ENCODE peak calls at places on chromosomes 7 and 10, in eight cellular contexts. R is heart left ventricle; Z is CD4-positive, CD25-positive, alpha-beta regulatory T cell; H is mesendoderm; T is GM23248; J is stomach; Y is Peyer's patch; D is ovary. U is an unnamed sample. For H3K4me1, the result is how much of the 10 kb centered on the place peaks cover.

GRCh38 chr7:44867073-44867990 is 18.0 kb downstream of the PURB start:
- DNase-seq in D (no peak), Y (no peak), R (no peak), T (peak), Z (no peak), J (no peak), H (peak), U (peak)

GRCh38 chr10:70902659-70903261 is 14.4 kb upstream of the PCBD1 start:
- DNase-seq in D (no peak), Y (no peak), H (peak), J (no peak), Z (no peak), T (no peak), R (no peak), U (no peak)

GRCh38 chr7:127858915-127859189 is 172.4 kb downstream of the LRRC4 start:
- DNase-seq in Y (no peak), R (no peak), D (no peak), J (no peak), T (no peak), Z (no peak), H (no peak), U (no peak)

GRCh38 chr7:72176875-72177274 is 235.3 kb downstream of the CALN1 start:
- DNase-seq in Y (no peak), H (no peak), Z (no peak), J (no peak), D (no peak), T (no peak), R (no peak), U (no peak)

GRCh38 chr7:66957595-66958290 is 36.7 kb downstream of the TMEM248 start:
- DNase-seq in J (no peak), T (peak), D (no peak), R (no peak), Z (no peak), Y (no peak), H (no peak), U (no peak)

GRCh38 chr10:5904227-5904626 is 14.2 kb downstream of the FBH1 start:
- DNase-seq in D (no peak), R (no peak), H (no peak), Z (no peak), J (no peak), Y (no peak), T (no peak), U (peak)

GRCh38 chr10:107163904-107164861 is at the start of gene SORCS1:
- DNase-seq in J (no peak), Z (no peak), R (no peak), T (peak), H (peak), D (peak), Y (no peak), U (no peak)

GRCh38 chr10:29734980-29735627 is 100.3 kb upstream of the SVIL start:
- DNase-seq in R (peak), Y (no peak), T (peak), Z (peak), H (peak), J (peak), D (peak), U (peak)

GRCh38 chr7:27661776-27662489 is 750 bp downstream of the HIBADH start:
- DNase-seq in J (no peak), H (no peak), R (peak), Y (peak), Z (peak), T (peak), D (no peak), U (peak)

GRCh38 chr7:116464375-116464774 is 35.2 kb upstream of the CAV2 start:
- DNase-seq in J (no peak), H (no peak), R (no peak), Y (no peak), T (no peak), Z (no peak), D (no peak), U (no peak)

GRCh38 chr7:135601182-135601581 is 43.5 kb downstream of the NUP205 start:
- DNase-seq in D (no peak), J (no peak), R (no peak), Y (no peak), H (no peak), T (peak), Z (no peak), U (no peak)

GRCh38 chr10:128163701-128164100 is 37.5 kb upstream of the MKI67 start:
- DNase-seq in D (no peak), Y (no peak), J (no peak), H (no peak), R (no peak), Z (no peak), T (no peak), U (no peak)

GRCh38 chr7:132347129-132347528 is 229.1 kb downstream of the PLXNA4 start:
- DNase-seq in R (no peak), D (no peak), Y (no peak), J (no peak), Z (no peak), T (no peak), H (peak), U (no peak)

GRCh38 chr7:1068013-1068412 is 19.9 kb upstream of the GPER1 start:
- DNase-seq in D (no peak), H (no peak), Z (no peak), J (no peak), T (no peak), R (no peak), Y (no peak), U (no peak)

GRCh38 chr7:152527610-152528032 is 91.8 kb upstream of the KMT2C start:
- DNase-seq in J (no peak), T (peak), Y (no peak), Z (no peak), R (no peak), H (no peak), D (no peak), U (peak)

GRCh38 chr7:97851725-97852124 is 20.5 kb downstream of the ASNS start:
- DNase-seq in Y (no peak), R (peak), J (no peak), H (no peak), T (peak), Z (no peak), D (no peak), U (peak)

GRCh38 chr7:30093351-30094019 is 41.3 kb upstream of the MTURN start:
- DNase-seq in D (no peak), T (peak), J (no peak), Y (no peak), R (no peak), Z (no peak), H (no peak), U (no peak)

GRCh38 chr7:82562716-82563404 is 119.3 kb upstream of the CACNA2D1 start:
- DNase-seq in D (no peak), Y (no peak), R (no peak), H (peak), Z (no peak), J (no peak), T (peak), U (no peak)

GRCh38 chr7:51029586-51030230 is 247.0 kb upstream of the GRB10 start:
- DNase-seq in R (no peak), Y (no peak), H (no peak), T (peak), J (no peak), D (no peak), Z (no peak), U (no peak)

GRCh38 chr10:95133997-95134396 is 60.0 kb upstream of the ACSM6 start:
- DNase-seq in T (no peak), R (no peak), H (no peak), D (no peak), J (no peak), Z (no peak), Y (no peak), U (no peak)

GRCh38 chr7:20229652-20230500 is 12.7 kb upstream of the MACC1 start:
- DNase-seq in J (no peak), Z (no peak), Y (no peak), D (no peak), H (no peak), T (peak), R (no peak), U (peak)

GRCh38 chr7:63925626-63926460 is 72.8 kb upstream of the ZNF722 start:
- DNase-seq in J (peak), R (peak), T (peak), D (peak), Z (peak), Y (peak), H (no peak), U (peak)

GRCh38 chr7:127252736-127253288 is at the start of gene GRM8:
- DNase-seq in Y (no peak), D (peak), J (peak), H (peak), T (peak), R (peak), Z (no peak), U (peak)

GRCh38 chr10:88702848-88703597 is 3.0 kb upstream of the LIPK start:
- DNase-seq in Y (no peak), Z (no peak), R (no peak), D (no peak), J (peak), T (no peak), H (peak), U (no peak)

GRCh38 chr7:38382627-38383026 is 109.2 kb upstream of the TARP start:
- DNase-seq in Z (no peak), R (no peak), T (peak), J (no peak), D (no peak), H (no peak), Y (no peak), U (no peak)

GRCh38 chr7:77331938-77332695 is 84.0 kb downstream of the GSAP start:
- DNase-seq in T (peak), Y (peak), Z (peak), D (peak), R (peak), J (peak), H (peak), U (peak)

GRCh38 chr10:118595598-118596425 is at the start of gene PRLHR:
- DNase-seq in Y (no peak), R (peak), H (peak), T (peak), D (peak), J (no peak), Z (no peak), U (peak)

GRCh38 chr10:21336476-21337170 is 188.9 kb downstream of the SKIDA1 start:
- DNase-seq in T (peak), H (peak), J (no peak), Y (no peak), D (peak), Z (no peak), R (peak), U (peak)

GRCh38 chr7:80635533-80635932 is 2.9 kb upstream of the CD36 start:
- DNase-seq in Y (no peak), R (no peak), J (no peak), T (peak), H (no peak), Z (no peak), D (no peak), U (no peak)

GRCh38 chr7:20577362-20578069 is 38.0 kb upstream of the ABCB5 start:
- DNase-seq in Z (no peak), D (no peak), R (no peak), H (no peak), J (no peak), Y (no peak), T (no peak), U (no peak)

DNA sequence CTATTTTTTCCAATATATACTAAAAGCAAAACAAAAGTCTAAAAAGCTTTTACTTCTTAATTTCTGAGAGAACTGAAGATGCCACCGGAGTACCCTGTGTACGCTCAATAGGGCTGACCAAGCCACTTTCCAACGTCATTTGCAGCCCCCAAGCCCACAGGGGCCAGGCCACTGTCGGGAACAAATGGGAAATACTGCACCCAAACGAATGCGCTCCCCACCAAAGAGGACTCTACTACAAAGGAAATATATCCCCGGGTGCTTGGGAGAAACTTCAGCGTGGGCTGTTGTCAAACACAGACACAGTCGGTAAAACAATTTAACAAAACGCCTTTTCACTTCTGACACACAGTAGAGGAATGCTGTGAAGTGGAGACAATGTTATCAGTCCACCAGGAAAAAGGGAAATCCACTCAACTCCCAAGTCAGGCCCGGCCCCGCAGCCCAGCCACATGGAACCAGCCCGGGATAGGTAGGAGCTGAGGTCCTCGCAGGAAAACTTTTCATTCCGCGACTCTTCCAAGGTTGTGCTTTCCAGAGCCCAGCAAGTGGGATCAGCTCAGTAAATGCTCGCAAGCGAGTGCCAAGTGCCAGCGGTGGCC is 1.4 kb downstream of the PARD3 start:
- DNase-seq in J (no peak), H (peak), T (peak), Z (no peak), D (no peak), R (peak), Y (no peak), U (no peak)
- H3K4me1 ChIP-seq in J (under half), H (under half), T (under half), Z (under half), D (under half), R (under half), Y (under half), U (under half)

GRCh38 chr7:25672476-25672875 is 444.2 kb upstream of the NPVF start:
- DNase-seq in Y (no peak), T (no peak), R (no peak), H (no peak), D (no peak), Z (no peak), J (no peak), U (no peak)

GRCh38 chr7:25678215-25678614 is 449.9 kb upstream of the NPVF start:
- DNase-seq in Y (no peak), H (no peak), Z (no peak), R (no peak), J (no peak), T (no peak), D (no peak), U (no peak)

GRCh38 chr7:25675789-25676474 is 447.6 kb upstream of the NPVF start:
- DNase-seq in R (no peak), T (no peak), Y (no peak), H (no peak), D (no peak), Z (no peak), J (no peak), U (no peak)

GRCh38 chr7:25680636-25681035 is 452.4 kb upstream of the NPVF start:
- DNase-seq in D (no peak), R (no peak), H (no peak), Z (no peak), J (no peak), Y (no peak), T (no peak), U (no peak)

DNA sequence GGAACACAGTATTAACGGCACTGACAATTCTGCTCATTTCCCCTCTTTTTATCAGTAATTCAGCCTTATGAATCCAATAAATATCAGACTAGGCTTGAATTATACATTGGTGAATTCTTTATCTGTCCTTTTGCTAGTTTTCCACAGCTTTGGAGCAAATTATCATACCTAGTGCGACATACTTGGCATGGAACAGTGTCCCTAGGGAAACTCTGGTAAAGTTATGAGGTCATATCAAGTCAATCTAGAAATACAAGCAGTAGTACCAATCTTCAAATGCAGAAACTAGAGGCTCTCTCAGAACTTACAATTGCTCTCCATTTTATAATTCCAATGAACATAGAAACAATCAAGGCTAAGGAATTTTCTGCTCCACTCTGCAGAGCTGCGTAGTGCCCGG is 449.3 kb upstream of the NPVF start:
- DNase-seq in J (no peak), Z (no peak), T (no peak), D (no peak), H (no peak), Y (no peak), R (no peak), U (no peak)
- H3K4me3 ChIP-seq in J (no peak), Z (no peak), T (no peak), D (no peak), H (no peak), Y (no peak), R (no peak), U (no peak)

DNA sequence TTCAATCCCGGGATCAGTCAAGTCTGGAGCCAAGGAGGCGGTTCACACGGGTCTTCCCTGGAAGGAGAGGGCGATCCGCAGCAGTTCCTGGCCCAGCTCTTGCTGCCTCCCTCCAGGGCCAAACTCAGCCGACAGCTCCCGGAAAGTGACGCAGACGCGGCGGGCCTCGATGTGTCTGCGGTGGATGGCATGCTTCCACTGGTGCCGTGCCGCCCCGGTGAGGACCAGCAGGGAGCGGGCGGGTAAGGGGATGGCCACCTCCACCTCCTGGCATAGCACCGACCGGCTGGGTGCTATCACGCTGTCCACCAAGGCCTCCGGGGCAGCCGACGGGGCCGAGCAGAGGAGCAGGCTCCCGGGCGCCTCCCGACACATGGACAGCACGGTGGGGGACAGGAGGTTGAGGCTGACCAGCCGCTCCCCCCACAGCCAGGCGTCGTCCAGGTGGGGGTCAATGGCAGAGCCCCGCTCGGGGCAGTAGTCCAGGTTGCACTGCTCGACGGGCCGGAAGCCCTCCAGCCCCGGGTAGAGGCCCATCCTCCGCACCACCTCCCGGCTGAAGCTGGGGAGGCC is 7.2 kb downstream of the ALKBH4 start:
- DNase-seq in Y (no peak), H (no peak), J (no peak), Z (no peak), R (no peak), D (no peak), T (no peak), U (no peak)
- H3K27ac ChIP-seq in Y (no peak), H (no peak), J (no peak), Z (no peak), R (no peak), D (no peak), T (no peak), U (no peak)

DNA sequence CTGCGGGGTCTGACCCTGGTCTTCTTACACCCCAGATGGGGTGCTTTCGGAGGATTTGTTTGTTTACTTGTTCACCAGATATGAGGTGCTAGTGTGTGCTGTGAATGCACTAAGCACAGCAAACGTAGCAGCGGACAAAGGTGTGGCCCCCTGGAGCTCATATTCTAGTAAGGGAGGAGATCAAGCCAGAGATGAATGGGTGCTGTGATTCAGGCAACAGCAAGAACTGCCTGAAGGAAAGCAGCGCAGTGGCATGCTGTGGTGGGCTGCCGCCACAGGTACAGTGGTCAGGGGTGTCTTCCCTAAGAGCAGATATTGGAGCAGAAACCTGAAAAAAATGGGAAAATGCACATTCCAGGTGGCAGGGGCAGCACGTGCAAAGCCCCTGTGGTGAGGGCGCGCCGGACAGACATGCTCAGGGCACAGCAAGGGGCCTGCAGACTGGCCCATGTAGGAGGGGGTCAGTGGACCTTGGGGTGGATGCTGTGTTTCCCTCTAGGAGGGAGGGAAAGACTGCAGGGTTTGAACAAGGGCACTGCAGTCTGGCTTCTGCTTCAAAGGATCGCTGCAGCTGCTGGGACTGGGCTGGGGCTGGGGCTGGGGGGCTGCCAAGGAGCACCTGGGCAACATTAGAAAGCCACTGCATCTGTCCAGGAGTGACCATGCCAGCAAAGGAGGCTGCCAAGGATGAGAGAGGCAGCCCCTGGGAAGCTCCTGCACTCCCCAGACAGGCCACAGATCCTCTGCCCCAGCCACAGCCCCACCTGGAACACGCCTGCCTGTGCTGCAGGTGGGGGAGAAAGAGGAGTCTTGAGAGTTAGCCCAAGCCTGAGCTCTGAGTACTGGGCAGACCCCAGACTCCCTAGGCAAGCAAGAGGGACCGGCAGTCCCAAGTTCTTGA is 922 bp upstream of the DEPP1 start:
- DNase-seq in D (peak), T (no peak), Y (no peak), H (no peak), J (no peak), Z (no peak), R (no peak), U (peak)
- H3K4me1 ChIP-seq in D (under half), T (under half), Y (under half), H (under half), J (half or more), Z (under half), R (half or more), U (half or more)

GRCh38 chr10:120474956-120475355 is 17.9 kb downstream of the PLPP4 start:
- DNase-seq in H (no peak), T (no peak), D (no peak), J (no peak), Z (no peak), R (no peak), Y (no peak), U (no peak)
- H3K4me3 ChIP-seq in H (no peak), T (no peak), D (no peak), J (no peak), Z (no peak), R (no peak), Y (no peak), U (no peak)

DNA sequence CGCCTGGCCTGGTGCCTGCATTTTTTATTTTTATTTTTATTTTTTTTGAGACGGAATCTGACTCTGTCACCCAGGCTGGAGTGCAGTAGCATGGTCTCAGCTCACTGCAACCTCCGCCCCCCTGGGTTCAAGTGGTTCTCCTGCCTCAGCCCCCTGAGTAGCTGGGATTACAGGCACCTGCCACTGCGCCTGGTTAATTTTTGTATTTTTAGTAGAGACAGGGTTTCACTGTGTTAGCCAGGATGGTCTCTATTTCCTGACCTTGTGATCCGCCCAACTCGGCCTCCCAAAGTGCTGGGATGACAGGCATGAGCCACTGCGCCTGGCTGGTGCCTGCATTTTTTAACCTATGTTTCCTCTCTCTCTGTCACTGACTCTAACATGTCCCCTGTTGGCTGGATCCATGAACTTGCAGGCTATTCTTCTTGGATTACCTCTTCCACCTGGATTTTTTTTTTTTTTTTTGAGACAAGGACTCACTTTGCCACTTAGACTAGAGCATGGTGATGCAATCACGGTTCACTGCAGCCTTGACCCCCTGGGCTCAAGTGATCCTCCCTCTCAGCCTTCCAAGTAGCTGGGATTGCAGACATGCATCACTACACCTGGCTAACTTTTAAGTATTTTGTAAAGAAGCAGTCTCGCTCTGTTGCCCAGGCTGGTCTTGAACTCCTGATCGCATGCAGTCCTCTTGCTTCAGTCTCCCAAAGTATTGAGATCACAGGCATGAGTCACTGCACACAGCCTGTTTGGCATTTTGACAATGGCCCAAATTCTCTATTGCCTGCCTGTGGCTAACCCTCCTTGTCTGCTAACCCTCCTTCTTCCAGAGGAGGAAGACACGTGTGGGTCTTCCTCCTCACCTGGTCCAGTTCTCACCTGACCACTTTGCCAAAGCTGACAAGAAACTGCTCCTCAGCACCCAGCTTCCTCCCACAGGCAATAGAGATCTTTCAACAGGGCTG is 23.0 kb upstream of the PRPF18 start:
- DNase-seq in T (peak), Y (no peak), R (no peak), Z (no peak), H (no peak), D (no peak), J (no peak), U (no peak)
- H3K27ac ChIP-seq in T (no peak), Y (no peak), R (no peak), Z (no peak), H (no peak), D (no peak), J (no peak), U (no peak)

U was measured in adrenal gland.